ENCODE peak calls at places on chromosomes 6 and 20, in ten cellular contexts. G, F, J, L, R, T, W, S, N and U are unnamed samples.
A peak's percentile ranks its signal among the peaks of the same experiment; 100 is the strongest.

GRCh38 chr6:23650676-23651075 is 475.3 kb upstream of the NRSN1 start:
- DNase-seq in R (no peak), N (no peak), S (no peak), F (no peak), L (no peak), W (no peak), G (peak; percentile 70), J (no peak), T (no peak), U (no peak)

GRCh38 chr6:125195526-125195925 is 42.0 kb downstream of the TPD52L1 start:
- DNase-seq in J (no peak), S (no peak), T (no peak), R (no peak), G (no peak), L (no peak), F (no peak), W (no peak), N (no peak), U (no peak)

GRCh38 chr6:148509789-148510581 is 167.3 kb downstream of the SASH1 start:
- DNase-seq in F (no peak), R (no peak), G (peak; percentile 92), L (no peak), N (peak; percentile 79), J (no peak), W (no peak), T (peak; percentile 60), S (peak; percentile 92), U (no peak)

GRCh38 chr6:20691185-20691584 is 156.9 kb downstream of the CDKAL1 start:
- DNase-seq in J (no peak), R (no peak), G (no peak), F (no peak), N (no peak), S (no peak), L (no peak), W (no peak), T (no peak), U (no peak)

GRCh38 chr6:143822584-143823024 is 20.5 kb upstream of the LTV1 start:
- DNase-seq in J (no peak), G (no peak), S (no peak), W (no peak), R (no peak), T (no peak), F (no peak), N (peak; percentile 93), L (peak; percentile 35), U (no peak)

GRCh38 chr6:27631614-27631925 is 158.7 kb upstream of the ZNF184 start:
- DNase-seq in G (no peak), W (no peak), T (no peak), R (peak; percentile 17), J (no peak), F (no peak), L (no peak), S (no peak), N (no peak), U (no peak)

GRCh38 chr6:16224409-16224808 is 14.0 kb upstream of the GMPR start:
- DNase-seq in R (peak; percentile 77), S (no peak), G (no peak), L (no peak), F (no peak), J (no peak), N (no peak), W (no peak), T (no peak), U (no peak)

GRCh38 chr6:137570307-137570832 is 76.2 kb upstream of the OLIG3 start:
- DNase-seq in J (no peak), S (no peak), R (no peak), N (no peak), F (no peak), L (no peak), W (no peak), T (no peak), G (no peak), U (no peak)

GRCh38 chr6:91366781-91367180 is 779.9 kb upstream of the MAP3K7 start:
- DNase-seq in T (no peak), F (no peak), N (no peak), G (no peak), J (no peak), W (no peak), R (no peak), L (no peak), S (no peak), U (no peak)

GRCh38 chr20:4814696-4815252 is 93.1 kb downstream of the PRND start:
- DNase-seq in S (peak; percentile 66), N (peak; percentile 34), J (no peak), W (no peak), R (no peak), T (peak; percentile 69), G (no peak), L (peak; percentile 44), F (peak; percentile 93), U (peak; percentile 52)

GRCh38 chr6:53623497-53623896 is 42.1 kb downstream of the KLHL31 start:
- DNase-seq in J (no peak), F (no peak), S (no peak), N (no peak), L (no peak), T (peak; percentile 30), W (no peak), R (no peak), G (no peak), U (no peak)

DNA sequence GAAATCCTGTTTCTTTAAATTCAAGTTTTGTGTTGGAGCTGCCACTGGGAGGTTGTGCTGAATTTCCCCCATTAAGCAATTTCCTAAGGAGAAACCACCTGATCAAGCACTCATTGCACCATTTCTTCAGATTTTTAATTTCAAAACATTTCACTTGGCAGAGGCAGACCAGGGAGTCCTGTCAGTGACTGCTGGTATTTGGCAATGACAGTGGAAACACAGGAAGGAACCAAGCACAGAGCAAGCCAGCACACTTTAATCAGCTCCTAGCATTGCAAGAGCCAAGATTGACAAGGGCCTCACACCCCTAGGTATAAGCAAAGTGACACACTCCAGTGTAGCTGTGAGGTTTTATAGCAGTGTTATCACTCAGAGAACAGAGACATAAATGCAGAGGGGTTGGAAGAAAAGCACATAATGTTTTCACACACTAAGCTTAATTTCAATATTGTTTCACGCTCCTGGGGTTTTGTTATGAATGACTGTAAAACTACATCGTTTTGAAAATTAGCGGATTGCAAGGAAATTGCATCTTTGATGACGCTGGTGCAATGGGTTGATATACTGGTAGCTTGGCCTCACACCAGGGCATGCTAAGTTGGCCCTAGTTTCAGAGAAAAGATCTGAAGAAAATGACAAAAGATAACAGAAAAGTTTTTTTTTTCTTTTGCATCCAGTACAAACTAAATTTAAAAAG is 768.4 kb downstream of the TFAP2A start:
- DNase-seq in W (no peak), S (no peak), G (no peak), F (no peak), J (no peak), N (peak; percentile 78), L (no peak), R (no peak), T (peak; percentile 24), U (no peak)
- TF ChIP-seq POLR2AphosphoS5 in W (no peak), S (no peak), G (no peak), F (no peak), J (no peak), N (no peak), L (no peak), R (no peak), T (peak; percentile 25), U (no peak)

DNA sequence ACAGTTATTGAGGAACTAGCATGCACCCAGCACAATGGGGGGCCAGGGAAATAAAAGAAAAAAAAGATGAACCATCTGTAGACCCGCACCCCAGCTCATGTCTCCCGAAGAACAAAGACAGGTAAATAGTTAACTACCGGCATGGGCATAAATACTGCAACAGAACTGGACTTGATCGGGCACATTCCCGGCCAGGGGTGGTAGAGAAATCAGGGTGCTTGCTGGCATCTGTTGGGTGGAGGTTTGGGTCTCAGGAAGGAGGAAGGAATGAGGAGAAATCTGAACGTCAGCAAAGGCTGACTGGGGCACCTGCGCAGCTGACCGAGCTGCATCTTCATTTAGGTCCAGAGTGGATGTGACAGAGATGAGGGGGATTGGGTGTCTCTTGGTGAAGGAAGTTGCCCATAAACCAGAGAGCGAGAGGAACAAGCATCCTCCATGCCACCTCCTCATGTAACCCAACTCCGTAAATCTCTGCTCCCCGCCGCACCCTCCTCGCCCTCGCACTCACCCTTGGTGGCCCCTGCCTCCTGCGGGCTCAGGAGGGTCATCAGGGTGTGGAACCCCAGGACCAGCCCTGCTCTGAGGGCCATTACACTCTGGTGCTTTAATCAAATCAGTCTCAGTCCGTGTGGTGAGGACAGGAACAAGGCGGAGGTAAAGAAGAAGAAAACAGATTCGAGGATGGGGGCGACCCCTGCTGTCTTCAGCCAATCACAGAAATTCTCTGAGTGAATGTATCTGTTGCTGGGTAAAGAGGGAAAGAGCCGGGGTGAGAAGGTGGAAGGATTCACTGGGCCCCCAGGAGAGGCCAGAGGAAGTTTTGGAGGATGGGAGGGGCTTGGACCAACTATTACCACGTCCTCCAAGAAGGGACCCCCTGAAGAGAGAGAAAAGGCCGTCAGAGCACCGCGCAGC is at the start of gene HLA-DOA:
- DNase-seq in N (peak; percentile 30), R (peak; percentile 31), S (no peak), W (peak; percentile 69), L (no peak), J (no peak), G (no peak), F (peak; percentile 84), T (no peak), U (peak; percentile 86)
- TF ChIP-seq POLR2A in N (no peak), R (no peak), S (no peak), W (peak; percentile 71), L (no peak), J (no peak), G (no peak), F (peak; percentile 64), T (peak; percentile 60), U (peak; percentile 96)

DNA sequence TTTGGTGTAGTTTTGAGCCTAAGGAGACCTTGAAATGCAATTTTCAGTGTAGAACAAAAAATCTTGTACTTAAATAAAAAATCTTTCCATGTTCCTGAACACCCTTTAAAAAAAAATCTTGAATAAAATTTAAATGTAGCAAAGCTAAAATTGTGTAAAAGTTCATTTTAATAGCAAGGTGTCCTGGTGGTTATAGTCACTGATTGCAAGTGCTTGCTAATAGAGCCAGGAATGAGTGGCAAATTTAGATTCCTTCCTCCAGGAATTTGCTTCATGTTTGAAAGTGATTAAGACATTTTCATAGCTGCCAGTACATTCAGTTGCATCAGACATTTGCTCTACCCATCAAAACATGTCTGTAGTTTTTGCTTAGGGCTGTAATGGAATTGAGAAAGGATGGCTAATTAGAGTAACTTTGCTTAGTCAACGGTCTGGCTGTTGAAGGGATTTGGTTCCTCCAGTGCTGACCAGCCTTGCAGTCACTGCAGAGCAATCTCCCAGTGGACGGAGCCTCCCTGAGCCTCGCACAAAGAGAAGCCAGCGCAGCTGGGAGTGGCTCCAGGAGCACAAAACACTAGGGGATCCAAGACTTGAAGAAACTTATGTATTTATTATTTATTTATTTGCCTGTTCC is 36.5 kb downstream of the AKAP12 start:
- DNase-seq in L (no peak), F (no peak), J (no peak), G (peak; percentile 78), N (no peak), R (no peak), W (no peak), T (no peak), S (peak; percentile 69), U (no peak)
- TF ChIP-seq POLR2AphosphoS5 in L (peak; percentile 82), F (no peak), J (no peak), G (no peak), N (no peak), R (no peak), W (no peak), T (no peak), S (no peak), U (no peak)

DNA sequence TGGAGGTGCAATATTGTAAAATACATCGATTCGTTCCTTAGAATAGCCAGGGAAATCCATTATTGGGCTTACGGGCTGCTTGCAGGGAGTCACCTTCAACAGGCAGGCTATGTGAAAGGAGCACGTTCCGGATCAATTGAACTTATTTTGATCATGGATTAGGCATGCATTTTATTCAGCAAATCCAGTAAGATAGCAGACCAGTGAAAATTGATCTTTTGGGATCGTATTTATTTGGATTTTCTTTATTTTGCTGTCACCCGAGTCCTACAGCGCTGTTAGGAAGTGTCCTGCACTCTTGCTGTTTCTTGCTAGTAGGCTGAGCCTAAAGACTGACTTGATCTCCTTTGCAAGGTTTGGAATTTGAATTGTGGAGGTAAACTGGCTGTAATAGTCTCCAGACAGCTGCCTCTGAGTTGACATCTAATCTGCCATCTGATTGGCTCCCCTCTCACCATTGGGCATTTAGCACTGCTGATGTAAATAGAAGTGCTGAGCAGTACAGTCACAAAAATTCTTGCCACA is 3.0 kb downstream of the ARID1B start:
- DNase-seq in L (peak; percentile 56), T (peak; percentile 88), G (no peak), F (no peak), N (peak; percentile 91), J (no peak), S (no peak), W (no peak), R (no peak), U (peak; percentile 29)
- TF ChIP-seq POLR2A in L (no peak), T (peak; percentile 62), G (no peak), F (no peak), N (no peak), J (no peak), S (no peak), W (no peak), R (peak; percentile 76), U (peak; percentile 38)